ENCODE peak calls at places on chromosome 13, in four cellular contexts. L is tibial nerve, G is fibroblast of the aortic adventitia, T is sigmoid colon. Y is an unnamed sample.
A peak's percentile ranks its signal among the peaks of the same experiment; 100 is the strongest.

GRCh38 chr13:47038196-47038595 is 141.3 kb upstream of the HTR2A start:
- DNase-seq in L (no peak), G (no peak), T (no peak), Y (no peak)

GRCh38 chr13:29402168-29402621 is 193.3 kb downstream of the SLC7A1 start:
- DNase-seq in L (no peak), G (peak; percentile 14), T (no peak), Y (no peak)

GRCh38 chr13:85597790-85598500 is 201.3 kb downstream of the SLITRK6 start:
- DNase-seq in L (no peak), G (no peak), T (no peak), Y (no peak)

GRCh38 chr13:78976696-78977095 is 317.7 kb upstream of the OBI1 start:
- DNase-seq in L (no peak), G (no peak), T (no peak), Y (no peak)

GRCh38 chr13:95020298-95020987 is 280.8 kb downstream of the ABCC4 start:
- DNase-seq in L (no peak), G (peak; percentile 11), T (no peak), Y (no peak)

GRCh38 chr13:33817513-33817842 is 471 bp upstream of the RFC3 start:
- DNase-seq in L (no peak), G (no peak), T (no peak), Y (no peak)

GRCh38 chr13:30616927-30617314 is 799 bp upstream of the USPL1 start:
- DNase-seq in L (peak; percentile 52), G (peak; percentile 94), T (peak; percentile 88), Y (peak; percentile 67)

GRCh38 chr13:86907116-86907515 is 764.1 kb upstream of the SLITRK5 start:
- DNase-seq in L (no peak), G (no peak), T (no peak), Y (no peak)

GRCh38 chr13:64778002-64778401 is 2452.1 kb downstream of the PCDH9 start:
- DNase-seq in L (no peak), G (no peak), T (no peak), Y (no peak)

GRCh38 chr13:64782459-64782858 is 2447.7 kb downstream of the PCDH9 start:
- DNase-seq in L (no peak), G (no peak), T (no peak), Y (no peak)
- H3K4me3 ChIP-seq in L (no peak overlapping the region), G (no peak overlapping the region), T (no peak overlapping the region), Y (no peak overlapping the region)

GRCh38 chr13:109155301-109155761 is 525.9 kb downstream of the MYO16 start:
- DNase-seq in L (no peak), G (peak; percentile 79), T (no peak), Y (peak; percentile 89)
- TF ChIP-seq CTCF in L (no peak), G (no peak), T (no peak), Y (no peak)

GRCh38 chr13:24679686-24680085 is 522 bp upstream of the ATP12A start:
- DNase-seq in L (no peak), G (no peak), T (no peak), Y (no peak)
- H3K4me3 ChIP-seq in L (no peak overlapping the region), G (no peak overlapping the region), T (no peak overlapping the region), Y (no peak overlapping the region)

DNA sequence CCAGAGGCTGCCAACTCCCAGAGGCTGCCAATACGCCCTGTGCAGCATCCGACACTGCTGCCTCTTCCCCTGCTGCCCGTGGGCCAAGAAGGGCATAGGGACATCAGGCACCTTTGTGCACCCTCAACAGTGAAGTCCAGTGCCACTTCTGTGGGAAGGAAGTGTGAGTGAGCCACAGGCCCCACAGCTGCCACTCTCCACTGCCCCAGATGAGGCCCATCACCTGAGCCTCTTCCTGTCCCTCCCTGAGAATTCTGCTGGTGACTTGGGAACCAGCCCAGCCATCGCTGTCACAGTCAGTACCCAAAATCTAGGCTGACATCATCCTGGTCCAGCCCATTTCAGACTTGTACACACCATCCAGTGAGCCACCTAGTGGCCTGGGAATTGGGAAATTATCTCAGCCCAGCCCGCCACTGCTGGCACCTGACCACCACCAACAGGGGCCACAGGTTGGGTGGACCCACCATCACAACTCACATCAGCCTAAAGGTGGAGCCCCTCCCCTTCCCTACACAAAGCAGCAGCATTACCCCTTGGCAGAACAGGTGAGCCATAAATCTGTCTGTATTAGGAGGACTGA is 733.9 kb upstream of the KLHL1 start:
- DNase-seq in L (no peak), G (no peak), T (no peak), Y (no peak)
- TF ChIP-seq CTCF in L (no peak), G (no peak), T (no peak), Y (no peak)

Y was measured in AG09309.